ENCODE peak calls at places on chromosome 19, in seven cellular contexts. O, G, R, Y, K, T and I are unnamed samples.
A peak's percentile ranks its signal among the peaks of the same experiment; 100 is the strongest.

GRCh38 chr19:14030997-14031718 is 404 bp upstream of the IL27RA start:
- DNase-seq in O (no peak), G (no peak), R (no peak), Y (no peak), K (no peak), T (no peak), I (no peak)

GRCh38 chr19:53538378-53539109 is 599 bp downstream of the ZNF331 start:
- DNase-seq in O (no peak), G (no peak), R (peak; percentile 12), Y (no peak), K (no peak), T (no peak), I (no peak)

GRCh38 chr19:6551607-6552450 is 21.0 kb downstream of the TNFSF9 start:
- DNase-seq in O (peak; percentile 60), G (peak; percentile 27), R (no peak), Y (peak; percentile 68), K (no peak), T (no peak), I (peak; percentile 79)

GRCh38 chr19:1591421-1592022 is 1.1 kb downstream of the MBD3 start:
- DNase-seq in O (no peak), G (no peak), R (no peak), Y (no peak), K (no peak), T (no peak), I (no peak)

GRCh38 chr19:35266904-35267817 is 1.6 kb upstream of the USF2 start:
- DNase-seq in O (peak; percentile 49), G (peak; percentile 7), R (peak; percentile 39), Y (peak; percentile 59), K (no peak), T (no peak), I (peak; percentile 63)

GRCh38 chr19:41427647-41428480 is 690 bp upstream of the B3GNT8 start:
- DNase-seq in O (peak; percentile 20), G (no peak), R (no peak), Y (peak; percentile 36), K (no peak), T (no peak), I (no peak)

GRCh38 chr19:1427221-1427620 is 11.0 kb upstream of the RPS15 start:
- DNase-seq in O (no peak), G (no peak), R (no peak), Y (no peak), K (no peak), T (no peak), I (no peak)

GRCh38 chr19:22532388-22533310 is 101.5 kb upstream of the ZNF492 start:
- DNase-seq in O (peak; percentile 22), G (no peak), R (no peak), Y (no peak), K (no peak), T (no peak), I (no peak)

GRCh38 chr19:39166571-39167391 is 30.0 kb upstream of the NCCRP1 start:
- DNase-seq in O (no peak), G (no peak), R (peak; percentile 90), Y (no peak), K (peak; percentile 49), T (no peak), I (no peak)

GRCh38 chr19:14515501-14516047 is 2.6 kb downstream of the DNAJB1 start:
- DNase-seq in O (no peak), G (no peak), R (no peak), Y (no peak), K (no peak), T (no peak), I (peak; percentile 1)

GRCh38 chr19:38644719-38645118 is 2.7 kb upstream of the ACTN4 start:
- DNase-seq in O (no peak), G (no peak), R (no peak), Y (no peak), K (peak; percentile 79), T (no peak), I (no peak)

GRCh38 chr19:40596608-40597328 is 4.4 kb upstream of the LTBP4 start:
- DNase-seq in O (no peak), G (peak; percentile 53), R (peak; percentile 70), Y (no peak), K (no peak), T (no peak), I (no peak)

GRCh38 chr19:35316560-35316959 is 12.4 kb upstream of the CD22 start:
- DNase-seq in O (peak; percentile 44), G (no peak), R (no peak), Y (no peak), K (no peak), T (no peak), I (no peak)

GRCh38 chr19:1521636-1522035 is 2.2 kb upstream of the PLK5 start:
- DNase-seq in O (no peak), G (no peak), R (no peak), Y (no peak), K (no peak), T (no peak), I (no peak)

GRCh38 chr19:35377656-35378055 is 6.8 kb downstream of the GPR42 start:
- DNase-seq in O (no peak), G (no peak), R (no peak), Y (no peak), K (no peak), T (no peak), I (no peak)

GRCh38 chr19:48468806-48469055 is 438 bp upstream of the CYTH2 start:
- DNase-seq in O (no peak), G (no peak), R (no peak), Y (no peak), K (no peak), T (no peak), I (no peak)

GRCh38 chr19:54554006-54554405 is 19.6 kb upstream of the LILRA2 start:
- DNase-seq in O (no peak), G (no peak), R (no peak), Y (no peak), K (no peak), T (no peak), I (no peak)

GRCh38 chr19:14949876-14950275 is 8.6 kb downstream of the OR7C2 start:
- DNase-seq in O (no peak), G (no peak), R (no peak), Y (no peak), K (no peak), T (no peak), I (no peak)

GRCh38 chr19:53333071-53333465 is 481 bp upstream of the ZNF845 start:
- DNase-seq in O (peak; percentile 30), G (no peak), R (no peak), Y (peak; percentile 40), K (no peak), T (peak; percentile 41), I (no peak)

GRCh38 chr19:7355871-7356270 is 7.1 kb downstream of the ARHGEF18 start:
- DNase-seq in O (no peak), G (no peak), R (no peak), Y (no peak), K (no peak), T (no peak), I (peak; percentile 5)

GRCh38 chr19:54164369-54165068 is 5.0 kb upstream of the LENG1 start:
- DNase-seq in O (peak; percentile 25), G (no peak), R (no peak), Y (peak; percentile 55), K (peak; percentile 15), T (no peak), I (peak; percentile 44)

GRCh38 chr19:50889638-50890037 is 16.4 kb downstream of the KLK2 start:
- DNase-seq in O (no peak), G (no peak), R (no peak), Y (no peak), K (no peak), T (no peak), I (no peak)

GRCh38 chr19:46720516-46721239 is 3.8 kb upstream of the PRKD2 start:
- DNase-seq in O (no peak), G (no peak), R (no peak), Y (no peak), K (no peak), T (no peak), I (no peak)

GRCh38 chr19:46722421-46723022 is 5.6 kb upstream of the PRKD2 start:
- DNase-seq in O (no peak), G (no peak), R (no peak), Y (no peak), K (no peak), T (no peak), I (no peak)

GRCh38 chr19:46719629-46720515 is 3.0 kb upstream of the PRKD2 start:
- DNase-seq in O (no peak), G (no peak), R (no peak), Y (no peak), K (no peak), T (no peak), I (no peak)

GRCh38 chr19:46722004-46722380 is 5.1 kb upstream of the PRKD2 start:
- DNase-seq in O (no peak), G (no peak), R (no peak), Y (no peak), K (peak; percentile 43), T (no peak), I (no peak)

GRCh38 chr19:46721269-46722003 is 4.5 kb upstream of the PRKD2 start:
- DNase-seq in O (no peak), G (no peak), R (no peak), Y (no peak), K (no peak), T (no peak), I (no peak)
- TF ChIP-seq CTCF in O (no peak), G (peak; percentile 0), R (peak; percentile 33), Y (no peak), K (no peak), T (peak; percentile 53), I (peak; percentile 24)

GRCh38 chr19:49812997-49813861 is at the start of gene FUZ:
- DNase-seq in O (peak; percentile 97), G (peak; percentile 99), R (peak; percentile 94), Y (peak; percentile 89), K (peak; percentile 93), T (peak; percentile 99), I (peak; percentile 94)
- TF ChIP-seq CTCF in O (no peak), G (peak; percentile 24), R (no peak), Y (no peak), K (peak; percentile 17), T (peak; percentile 59), I (no peak)

GRCh38 chr19:42683917-42684513 is 56.3 kb downstream of the PSG3 start:
- DNase-seq in O (no peak), G (peak; percentile 39), R (no peak), Y (no peak), K (peak; percentile 42), T (peak; percentile 52), I (no peak)
- TF ChIP-seq CTCF in O (peak; percentile 38), G (peak; percentile 71), R (peak; percentile 92), Y (peak; percentile 63), K (peak; percentile 55), T (peak; percentile 65), I (peak; percentile 55)

GRCh38 chr19:4370418-4371041 is 27.2 kb downstream of the MPND start:
- DNase-seq in O (no peak), G (no peak), R (no peak), Y (no peak), K (no peak), T (no peak), I (no peak)

GRCh38 chr19:4367781-4368127 is 24.4 kb downstream of the MPND start:
- DNase-seq in O (no peak), G (no peak), R (no peak), Y (no peak), K (no peak), T (no peak), I (no peak)

GRCh38 chr19:4369888-4370260 is 26.5 kb downstream of the MPND start:
- DNase-seq in O (peak; percentile 79), G (peak; percentile 59), R (peak; percentile 29), Y (peak; percentile 77), K (peak; percentile 59), T (no peak), I (peak; percentile 73)

GRCh38 chr19:4368128-4368820 is 24.9 kb downstream of the MPND start:
- DNase-seq in O (peak; percentile 29), G (peak; percentile 27), R (no peak), Y (no peak), K (peak; percentile 22), T (no peak), I (no peak)

GRCh38 chr19:4369109-4369887 is 25.9 kb downstream of the MPND start:
- DNase-seq in O (peak; percentile 88), G (peak; percentile 47), R (peak; percentile 82), Y (peak; percentile 69), K (peak; percentile 80), T (no peak), I (peak; percentile 80)
- TF ChIP-seq CTCF in O (peak; percentile 1), G (no peak), R (no peak), Y (no peak), K (no peak), T (no peak), I (no peak)